ENCODE peak calls at places on chromosomes 6 and 20, in seven cellular contexts. One of them, this sample, is unnamed.

GRCh38 chr6:10610289-10610688 is 84.1 kb downstream of the C6orf52 start:
- DNase-seq in H9: no peak
- DNase-seq in H1: no peak
- DNase-seq in IMR-90: peak
- DNase-seq in mesendoderm: no peak
- DNase-seq in mesenchymal stem cell: peak
- DNase-seq in trophoblast cell: peak
- DNase-seq in this sample: no peak

GRCh38 chr20:32975698-32976674 is 28.2 kb downstream of the SUN5 start:
- DNase-seq in trophoblast cell: peak
- DNase-seq in H9: peak
- DNase-seq in mesendoderm: peak
- DNase-seq in IMR-90: no peak
- DNase-seq in mesenchymal stem cell: no peak
- DNase-seq in H1: peak
- DNase-seq in this sample: no peak

GRCh38 chr20:38975539-38976120 is 13.5 kb downstream of the DHX35 start:
- DNase-seq in H9: no peak
- DNase-seq in mesenchymal stem cell: no peak
- DNase-seq in mesendoderm: no peak
- DNase-seq in H1: no peak
- DNase-seq in trophoblast cell: no peak
- DNase-seq in IMR-90: peak
- DNase-seq in this sample: no peak

GRCh38 chr6:90107721-90108364 is 188.8 kb downstream of the BACH2 start:
- DNase-seq in H9: no peak
- DNase-seq in mesendoderm: no peak
- DNase-seq in trophoblast cell: no peak
- DNase-seq in H1: no peak
- DNase-seq in mesenchymal stem cell: no peak
- DNase-seq in IMR-90: no peak
- DNase-seq in this sample: no peak

GRCh38 chr6:69795469-69796080 is 1.2 kb downstream of the LMBRD1 start:
- DNase-seq in H9: no peak
- DNase-seq in IMR-90: no peak
- DNase-seq in trophoblast cell: no peak
- DNase-seq in mesenchymal stem cell: peak
- DNase-seq in mesendoderm: peak
- DNase-seq in H1: no peak
- DNase-seq in this sample: no peak

GRCh38 chr6:133919362-133919761 is 30.4 kb downstream of the TCF21 start:
- DNase-seq in H9: no peak
- DNase-seq in mesendoderm: no peak
- DNase-seq in mesenchymal stem cell: no peak
- DNase-seq in trophoblast cell: no peak
- DNase-seq in H1: no peak
- DNase-seq in IMR-90: no peak
- DNase-seq in this sample: no peak

GRCh38 chr6:32852018-32852843 is 1.3 kb downstream of the TAP1 start:
- DNase-seq in mesendoderm: no peak
- DNase-seq in mesenchymal stem cell: no peak
- DNase-seq in H1: no peak
- DNase-seq in IMR-90: no peak
- DNase-seq in H9: no peak
- DNase-seq in trophoblast cell: peak
- DNase-seq in this sample: no peak

GRCh38 chr20:32871622-32872160 is 13.0 kb downstream of the EFCAB8 start:
- DNase-seq in mesendoderm: no peak
- DNase-seq in H9: no peak
- DNase-seq in trophoblast cell: no peak
- DNase-seq in mesenchymal stem cell: no peak
- DNase-seq in H1: no peak
- DNase-seq in IMR-90: no peak
- DNase-seq in this sample: no peak

GRCh38 chr20:20009784-20010253 is 7.3 kb upstream of the NAA20 start:
- DNase-seq in IMR-90: no peak
- DNase-seq in H1: no peak
- DNase-seq in trophoblast cell: no peak
- DNase-seq in mesenchymal stem cell: peak
- DNase-seq in H9: peak
- DNase-seq in mesendoderm: peak
- DNase-seq in this sample: no peak

GRCh38 chr6:1387632-1388031 is 1.7 kb upstream of the FOXF2 start:
- DNase-seq in H9: no peak
- DNase-seq in H1: no peak
- DNase-seq in IMR-90: no peak
- DNase-seq in trophoblast cell: no peak
- DNase-seq in mesendoderm: no peak
- DNase-seq in mesenchymal stem cell: no peak
- DNase-seq in this sample: peak

GRCh38 chr20:6768228-6769185 is 1.0 kb downstream of the BMP2 start:
- DNase-seq in H9: peak
- DNase-seq in trophoblast cell: no peak
- DNase-seq in mesenchymal stem cell: peak
- DNase-seq in IMR-90: peak
- DNase-seq in H1: peak
- DNase-seq in mesendoderm: peak
- DNase-seq in this sample: peak

GRCh38 chr6:52588710-52589091 is 11.8 kb upstream of the TRAM2 start:
- DNase-seq in H1: no peak
- DNase-seq in H9: no peak
- DNase-seq in IMR-90: no peak
- DNase-seq in mesendoderm: no peak
- DNase-seq in mesenchymal stem cell: no peak
- DNase-seq in trophoblast cell: no peak
- DNase-seq in this sample: no peak

GRCh38 chr6:135851442-135852271 is at the start of gene PDE7B:
- DNase-seq in IMR-90: peak
- DNase-seq in mesenchymal stem cell: peak
- DNase-seq in trophoblast cell: peak
- DNase-seq in H1: peak
- DNase-seq in H9: peak
- DNase-seq in mesendoderm: peak
- DNase-seq in this sample: peak

GRCh38 chr20:38075161-38075998 is 41.8 kb downstream of the RPRD1B start:
- DNase-seq in IMR-90: peak
- DNase-seq in mesendoderm: no peak
- DNase-seq in mesenchymal stem cell: peak
- DNase-seq in H1: no peak
- DNase-seq in trophoblast cell: no peak
- DNase-seq in H9: no peak
- DNase-seq in this sample: no peak

GRCh38 chr6:2739335-2739734 is 11.4 kb downstream of the MYLK4 start:
- DNase-seq in H1: no peak
- DNase-seq in H9: no peak
- DNase-seq in mesenchymal stem cell: peak
- DNase-seq in mesendoderm: peak
- DNase-seq in IMR-90: peak
- DNase-seq in trophoblast cell: no peak
- DNase-seq in this sample: no peak
- H3K4me2 ChIP-seq in H1: no peak
- H3K4me2 ChIP-seq in H9: no peak
- H3K4me2 ChIP-seq in mesenchymal stem cell: no peak
- H3K4me2 ChIP-seq in mesendoderm: no peak
- H3K4me2 ChIP-seq in IMR-90: peak
- H3K4me2 ChIP-seq in trophoblast cell: no peak
- H3K4me2 ChIP-seq in this sample: no peak

GRCh38 chr6:148928811-148929210 is 182.0 kb downstream of the UST start:
- DNase-seq in H1: no peak
- DNase-seq in IMR-90: no peak
- DNase-seq in H9: no peak
- DNase-seq in mesenchymal stem cell: no peak
- DNase-seq in mesendoderm: no peak
- DNase-seq in trophoblast cell: peak
- DNase-seq in this sample: no peak
- H2BK120ac ChIP-seq in H1: no peak
- H2BK120ac ChIP-seq in IMR-90: no peak
- H2BK120ac ChIP-seq in H9: no peak
- H2BK120ac ChIP-seq in mesenchymal stem cell: no peak
- H2BK120ac ChIP-seq in mesendoderm: no peak
- H2BK120ac ChIP-seq in trophoblast cell: no peak
- H2BK120ac ChIP-seq in this sample: no peak

GRCh38 chr6:34020278-34020677 is 125.6 kb downstream of the GRM4 start:
- DNase-seq in mesendoderm: no peak
- DNase-seq in H9: no peak
- DNase-seq in trophoblast cell: no peak
- DNase-seq in IMR-90: no peak
- DNase-seq in mesenchymal stem cell: no peak
- DNase-seq in H1: no peak
- DNase-seq in this sample: no peak

GRCh38 chr6:34017106-34017805 is 128.6 kb downstream of the GRM4 start:
- DNase-seq in IMR-90: no peak
- DNase-seq in trophoblast cell: no peak
- DNase-seq in H9: no peak
- DNase-seq in H1: no peak
- DNase-seq in mesenchymal stem cell: no peak
- DNase-seq in mesendoderm: no peak
- DNase-seq in this sample: no peak

GRCh38 chr6:34021001-34021838 is 124.7 kb downstream of the GRM4 start:
- DNase-seq in IMR-90: no peak
- DNase-seq in H1: no peak
- DNase-seq in trophoblast cell: no peak
- DNase-seq in H9: no peak
- DNase-seq in mesenchymal stem cell: no peak
- DNase-seq in mesendoderm: no peak
- DNase-seq in this sample: no peak

GRCh38 chr6:34018026-34018425 is 127.9 kb downstream of the GRM4 start:
- DNase-seq in H9: no peak
- DNase-seq in IMR-90: no peak
- DNase-seq in mesendoderm: no peak
- DNase-seq in mesenchymal stem cell: no peak
- DNase-seq in H1: no peak
- DNase-seq in trophoblast cell: peak
- DNase-seq in this sample: no peak

DNA sequence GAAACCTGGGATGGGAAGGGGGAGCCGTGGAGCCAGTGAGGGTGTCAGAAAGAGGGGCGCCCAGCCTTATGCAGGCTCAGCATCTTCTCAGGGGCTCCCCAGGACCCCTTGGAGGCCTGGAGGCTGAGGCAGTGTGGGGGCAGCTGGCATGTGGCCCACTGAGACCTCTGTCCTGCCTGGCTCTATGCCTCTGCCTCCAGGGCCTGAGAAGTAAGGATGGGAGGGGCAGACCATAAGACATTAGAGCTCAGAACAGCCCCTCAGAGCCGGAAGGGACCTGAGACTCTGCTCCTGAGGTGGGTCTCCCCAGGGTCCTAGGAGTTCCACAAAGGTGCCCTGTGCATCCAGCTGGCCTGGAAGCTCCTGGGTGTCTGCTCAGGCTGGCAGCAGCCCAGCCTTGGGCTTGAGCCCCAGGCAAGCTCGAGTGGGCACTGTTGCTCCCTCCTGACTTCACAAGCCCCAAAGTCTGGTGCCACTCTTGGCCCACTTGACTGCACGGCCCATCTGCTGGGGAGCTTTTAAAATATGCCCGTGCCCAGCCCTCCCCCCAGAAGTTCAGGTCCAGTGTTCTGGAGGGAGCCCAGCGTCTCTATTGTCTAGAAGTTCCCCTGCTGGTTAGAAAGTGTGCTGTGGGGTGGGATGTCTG is 126.8 kb downstream of the GRM4 start:
- DNase-seq in H1: no peak
- DNase-seq in mesenchymal stem cell: no peak
- DNase-seq in H9: no peak
- DNase-seq in IMR-90: no peak
- DNase-seq in trophoblast cell: no peak
- DNase-seq in mesendoderm: no peak
- DNase-seq in this sample: no peak
- H2BK5ac ChIP-seq in H1: no peak
- H2BK5ac ChIP-seq in mesenchymal stem cell: no peak
- H2BK5ac ChIP-seq in H9: no peak
- H2BK5ac ChIP-seq in IMR-90: no peak
- H2BK5ac ChIP-seq in trophoblast cell: no peak
- H2BK5ac ChIP-seq in mesendoderm: no peak
- H2BK5ac ChIP-seq in this sample: no peak

DNA sequence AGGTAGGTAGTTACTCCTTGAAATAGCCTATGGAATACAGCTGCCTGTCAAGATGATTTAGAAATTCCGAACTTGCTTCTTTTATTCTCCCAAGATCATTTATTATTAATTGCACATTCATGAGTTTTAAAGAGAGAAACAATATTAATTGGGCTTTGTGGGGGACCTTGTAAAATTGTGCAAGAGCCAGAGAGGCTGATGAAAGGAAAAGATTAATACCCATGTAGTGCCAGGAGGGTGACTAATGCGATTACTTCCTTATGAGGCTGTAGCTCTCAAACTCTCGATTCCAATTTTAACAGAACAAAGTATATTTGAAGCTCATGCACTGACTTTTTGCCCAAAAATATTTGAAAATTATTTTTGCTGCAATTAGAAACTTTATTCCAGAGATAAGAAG is 423.8 kb upstream of the ID4 start:
- DNase-seq in mesendoderm: no peak
- DNase-seq in H1: no peak
- DNase-seq in trophoblast cell: no peak
- DNase-seq in H9: no peak
- DNase-seq in mesenchymal stem cell: no peak
- DNase-seq in IMR-90: peak
- DNase-seq in this sample: no peak
- H3K4me2 ChIP-seq in mesendoderm: no peak
- H3K4me2 ChIP-seq in H1: no peak
- H3K4me2 ChIP-seq in trophoblast cell: no peak
- H3K4me2 ChIP-seq in H9: no peak
- H3K4me2 ChIP-seq in mesenchymal stem cell: no peak
- H3K4me2 ChIP-seq in IMR-90: no peak
- H3K4me2 ChIP-seq in this sample: no peak

GRCh38 chr20:44912189-44912588 is 2.3 kb downstream of the PABPC1L start:
- DNase-seq in trophoblast cell: no peak
- DNase-seq in mesenchymal stem cell: no peak
- DNase-seq in mesendoderm: peak
- DNase-seq in H9: no peak
- DNase-seq in IMR-90: no peak
- DNase-seq in H1: no peak
- DNase-seq in this sample: no peak

GRCh38 chr20:44918342-44918741 is 8.5 kb downstream of the PABPC1L start:
- DNase-seq in mesendoderm: no peak
- DNase-seq in H1: no peak
- DNase-seq in IMR-90: no peak
- DNase-seq in H9: no peak
- DNase-seq in mesenchymal stem cell: no peak
- DNase-seq in trophoblast cell: no peak
- DNase-seq in this sample: no peak

GRCh38 chr20:44917399-44917798 is 7.5 kb downstream of the PABPC1L start:
- DNase-seq in IMR-90: no peak
- DNase-seq in mesenchymal stem cell: no peak
- DNase-seq in H9: no peak
- DNase-seq in H1: no peak
- DNase-seq in trophoblast cell: no peak
- DNase-seq in mesendoderm: no peak
- DNase-seq in this sample: no peak

GRCh38 chr20:44916586-44916985 is 6.7 kb downstream of the PABPC1L start:
- DNase-seq in H9: no peak
- DNase-seq in H1: no peak
- DNase-seq in trophoblast cell: no peak
- DNase-seq in mesendoderm: no peak
- DNase-seq in mesenchymal stem cell: no peak
- DNase-seq in IMR-90: no peak
- DNase-seq in this sample: no peak

GRCh38 chr20:44914924-44915323 is 5.1 kb downstream of the PABPC1L start:
- DNase-seq in H1: no peak
- DNase-seq in trophoblast cell: no peak
- DNase-seq in mesendoderm: no peak
- DNase-seq in H9: no peak
- DNase-seq in IMR-90: no peak
- DNase-seq in mesenchymal stem cell: no peak
- DNase-seq in this sample: no peak
- H2BK120ac ChIP-seq in H1: no peak
- H2BK120ac ChIP-seq in trophoblast cell: no peak
- H2BK120ac ChIP-seq in mesendoderm: no peak
- H2BK120ac ChIP-seq in H9: no peak
- H2BK120ac ChIP-seq in IMR-90: no peak
- H2BK120ac ChIP-seq in mesenchymal stem cell: no peak
- H2BK120ac ChIP-seq in this sample: no peak

This sample was measured in neuronal stem cell.